ENCODE peak calls at places on chromosome 7, in seven cellular contexts. One of them, this sample, is unnamed.

GRCh38 chr7:28020302-28020940 is 160.2 kb downstream of the JAZF1 start:
- DNase-seq in heart right ventricle: peak; percentile 63
- DNase-seq in neuronal stem cell: peak; percentile 67
- DNase-seq in K562: peak; percentile 78
- DNase-seq in GM23338: peak; percentile 88
- DNase-seq in fibroblast of lung: peak; percentile 86
- DNase-seq in HCT116: peak; percentile 64
- DNase-seq in this sample: no peak

GRCh38 chr7:17434841-17435692 is 136.6 kb downstream of the AHR start:
- DNase-seq in GM23338: no peak
- DNase-seq in HCT116: no peak
- DNase-seq in fibroblast of lung: no peak
- DNase-seq in K562: no peak
- DNase-seq in neuronal stem cell: no peak
- DNase-seq in heart right ventricle: no peak
- DNase-seq in this sample: peak; percentile 71

GRCh38 chr7:135177021-135177696 is 6.7 kb upstream of the CYREN start:
- DNase-seq in fibroblast of lung: no peak
- DNase-seq in neuronal stem cell: no peak
- DNase-seq in HCT116: no peak
- DNase-seq in GM23338: peak; percentile 17
- DNase-seq in heart right ventricle: no peak
- DNase-seq in K562: no peak
- DNase-seq in this sample: no peak

GRCh38 chr7:2619120-2619519 is 12.7 kb upstream of the TTYH3 start:
- DNase-seq in GM23338: no peak
- DNase-seq in K562: no peak
- DNase-seq in neuronal stem cell: no peak
- DNase-seq in heart right ventricle: no peak
- DNase-seq in fibroblast of lung: peak; percentile 69
- DNase-seq in HCT116: no peak
- DNase-seq in this sample: no peak

GRCh38 chr7:80581472-80581871 is 57.0 kb upstream of the CD36 start:
- DNase-seq in fibroblast of lung: peak; percentile 69
- DNase-seq in neuronal stem cell: no peak
- DNase-seq in heart right ventricle: peak; percentile 57
- DNase-seq in GM23338: no peak
- DNase-seq in K562: no peak
- DNase-seq in HCT116: no peak
- DNase-seq in this sample: no peak

GRCh38 chr7:55247466-55247865 is 117.7 kb upstream of the LANCL2 start:
- DNase-seq in neuronal stem cell: no peak
- DNase-seq in GM23338: no peak
- DNase-seq in heart right ventricle: no peak
- DNase-seq in HCT116: no peak
- DNase-seq in K562: no peak
- DNase-seq in fibroblast of lung: peak; percentile 18
- DNase-seq in this sample: no peak

GRCh38 chr7:3233301-3233700 is 67.8 kb upstream of the SDK1 start:
- DNase-seq in neuronal stem cell: no peak
- DNase-seq in GM23338: no peak
- DNase-seq in heart right ventricle: no peak
- DNase-seq in K562: no peak
- DNase-seq in HCT116: no peak
- DNase-seq in fibroblast of lung: no peak
- DNase-seq in this sample: no peak

GRCh38 chr7:47901542-47901941 is 46.7 kb downstream of the PKD1L1 start:
- DNase-seq in HCT116: no peak
- DNase-seq in K562: no peak
- DNase-seq in heart right ventricle: no peak
- DNase-seq in fibroblast of lung: no peak
- DNase-seq in GM23338: no peak
- DNase-seq in neuronal stem cell: no peak
- DNase-seq in this sample: peak; percentile 6

GRCh38 chr7:83547526-83547925 is 101.4 kb downstream of the SEMA3E start:
- DNase-seq in GM23338: no peak
- DNase-seq in neuronal stem cell: no peak
- DNase-seq in fibroblast of lung: peak; percentile 46
- DNase-seq in HCT116: peak; percentile 6
- DNase-seq in K562: no peak
- DNase-seq in heart right ventricle: no peak
- DNase-seq in this sample: no peak

GRCh38 chr7:30069096-30069867 is 41.1 kb downstream of the PLEKHA8 start:
- DNase-seq in fibroblast of lung: no peak
- DNase-seq in K562: no peak
- DNase-seq in GM23338: no peak
- DNase-seq in HCT116: no peak
- DNase-seq in heart right ventricle: no peak
- DNase-seq in neuronal stem cell: no peak
- DNase-seq in this sample: no peak

GRCh38 chr7:55520426-55521140 is 51.7 kb downstream of the VOPP1 start:
- DNase-seq in neuronal stem cell: no peak
- DNase-seq in K562: no peak
- DNase-seq in HCT116: no peak
- DNase-seq in heart right ventricle: no peak
- DNase-seq in fibroblast of lung: no peak
- DNase-seq in GM23338: no peak
- DNase-seq in this sample: no peak

GRCh38 chr7:66348959-66349358 is 143.8 kb downstream of the TPST1 start:
- DNase-seq in neuronal stem cell: no peak
- DNase-seq in GM23338: no peak
- DNase-seq in HCT116: no peak
- DNase-seq in fibroblast of lung: no peak
- DNase-seq in K562: no peak
- DNase-seq in heart right ventricle: no peak
- DNase-seq in this sample: no peak

GRCh38 chr7:71165708-71166107 is 33.8 kb downstream of the GALNT17 start:
- DNase-seq in heart right ventricle: no peak
- DNase-seq in neuronal stem cell: no peak
- DNase-seq in HCT116: no peak
- DNase-seq in K562: peak; percentile 9
- DNase-seq in fibroblast of lung: no peak
- DNase-seq in GM23338: peak; percentile 72
- DNase-seq in this sample: no peak

GRCh38 chr7:91228327-91228726 is 35.9 kb upstream of the FZD1 start:
- DNase-seq in HCT116: no peak
- DNase-seq in K562: no peak
- DNase-seq in heart right ventricle: no peak
- DNase-seq in fibroblast of lung: peak; percentile 57
- DNase-seq in neuronal stem cell: no peak
- DNase-seq in GM23338: no peak
- DNase-seq in this sample: no peak

GRCh38 chr7:84070101-84070500 is 124.5 kb downstream of the SEMA3A start:
- DNase-seq in fibroblast of lung: no peak
- DNase-seq in neuronal stem cell: no peak
- DNase-seq in K562: no peak
- DNase-seq in heart right ventricle: no peak
- DNase-seq in GM23338: no peak
- DNase-seq in HCT116: no peak
- DNase-seq in this sample: no peak

GRCh38 chr7:141227454-141227853 is 153.6 kb downstream of the TMEM178B start:
- DNase-seq in GM23338: peak; percentile 31
- DNase-seq in neuronal stem cell: no peak
- DNase-seq in heart right ventricle: no peak
- DNase-seq in K562: no peak
- DNase-seq in fibroblast of lung: no peak
- DNase-seq in HCT116: no peak
- DNase-seq in this sample: no peak

GRCh38 chr7:118259115-118259514 is 34.6 kb downstream of the ANKRD7 start:
- DNase-seq in GM23338: no peak
- DNase-seq in fibroblast of lung: peak; percentile 8
- DNase-seq in neuronal stem cell: no peak
- DNase-seq in heart right ventricle: no peak
- DNase-seq in K562: no peak
- DNase-seq in HCT116: no peak
- DNase-seq in this sample: no peak

GRCh38 chr7:74612015-74612829 is 45.3 kb upstream of the GTF2I start:
- DNase-seq in GM23338: peak; percentile 45
- DNase-seq in K562: peak; percentile 54
- DNase-seq in heart right ventricle: no peak
- DNase-seq in fibroblast of lung: no peak
- DNase-seq in HCT116: no peak
- DNase-seq in neuronal stem cell: no peak
- DNase-seq in this sample: no peak

GRCh38 chr7:75945297-75946168 is 30.6 kb downstream of the POR start:
- DNase-seq in heart right ventricle: no peak
- DNase-seq in GM23338: no peak
- DNase-seq in fibroblast of lung: peak; percentile 53
- DNase-seq in HCT116: no peak
- DNase-seq in K562: peak; percentile 61
- DNase-seq in neuronal stem cell: no peak
- DNase-seq in this sample: no peak

GRCh38 chr7:93921607-93922446 is at the start of gene GNG11:
- DNase-seq in HCT116: no peak
- DNase-seq in GM23338: peak; percentile 77
- DNase-seq in heart right ventricle: peak; percentile 87
- DNase-seq in fibroblast of lung: peak; percentile 74
- DNase-seq in neuronal stem cell: peak; percentile 49
- DNase-seq in K562: peak; percentile 25
- DNase-seq in this sample: no peak

GRCh38 chr7:11604505-11604904 is 227.5 kb downstream of the THSD7A start:
- DNase-seq in GM23338: peak; percentile 42
- DNase-seq in HCT116: no peak
- DNase-seq in fibroblast of lung: no peak
- DNase-seq in neuronal stem cell: no peak
- DNase-seq in K562: no peak
- DNase-seq in heart right ventricle: no peak
- DNase-seq in this sample: no peak

GRCh38 chr7:7795736-7796135 is 77.3 kb upstream of the RPA3 start:
- DNase-seq in HCT116: peak; percentile 23
- DNase-seq in K562: no peak
- DNase-seq in neuronal stem cell: no peak
- DNase-seq in fibroblast of lung: peak; percentile 60
- DNase-seq in GM23338: no peak
- DNase-seq in heart right ventricle: no peak
- DNase-seq in this sample: peak; percentile 26

DNA sequence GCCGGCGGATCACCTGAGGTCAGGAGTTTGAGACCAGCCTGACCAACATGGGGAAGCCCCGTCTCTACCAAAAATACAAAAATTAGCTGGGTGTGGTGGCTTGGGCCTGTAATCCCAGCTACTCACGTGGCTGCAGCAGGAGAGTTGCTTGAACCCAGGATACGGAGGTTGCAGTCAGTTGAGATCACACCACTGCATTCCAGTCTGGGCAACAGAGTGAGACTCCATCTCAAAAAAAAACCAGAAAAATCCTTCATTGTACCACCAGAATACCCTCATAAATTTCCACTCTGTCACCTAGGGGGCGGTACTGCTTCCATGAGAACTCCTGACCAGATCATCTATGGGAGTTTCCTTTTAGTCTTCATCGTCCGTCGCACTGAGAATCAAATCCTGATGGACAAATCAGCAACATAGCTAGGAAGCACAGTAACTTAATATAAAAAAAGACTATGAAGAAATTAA is 225.8 kb upstream of the KLF14 start:
- DNase-seq in fibroblast of lung: peak; percentile 73
- DNase-seq in heart right ventricle: no peak
- DNase-seq in K562: peak; percentile 73
- DNase-seq in GM23338: peak; percentile 70
- DNase-seq in HCT116: peak; percentile 66
- DNase-seq in neuronal stem cell: no peak
- DNase-seq in this sample: no peak
- H3K4me3 ChIP-seq in fibroblast of lung: no peak overlapping the region
- H3K4me3 ChIP-seq in heart right ventricle: no peak overlapping the region
- H3K4me3 ChIP-seq in K562: no peak overlapping the region
- H3K4me3 ChIP-seq in GM23338: no peak overlapping the region
- H3K4me3 ChIP-seq in HCT116: peak overlapping the region; percentile 57
- H3K4me3 ChIP-seq in neuronal stem cell: no peak overlapping the region
- H3K4me3 ChIP-seq in this sample: no peak overlapping the region

GRCh38 chr7:158747408-158747807 is 42.8 kb upstream of the NCAPG2 start:
- DNase-seq in neuronal stem cell: no peak
- DNase-seq in fibroblast of lung: no peak
- DNase-seq in HCT116: no peak
- DNase-seq in heart right ventricle: no peak
- DNase-seq in GM23338: no peak
- DNase-seq in K562: no peak
- DNase-seq in this sample: no peak
- H3K36me3 ChIP-seq in neuronal stem cell: peaks cover 32% of the 10 kb centered on the region
- H3K36me3 ChIP-seq in fibroblast of lung: peaks cover 4% of the 10 kb centered on the region
- H3K36me3 ChIP-seq in HCT116: peaks cover 18% of the 10 kb centered on the region
- H3K36me3 ChIP-seq in heart right ventricle: peaks cover 90% of the 10 kb centered on the region
- H3K36me3 ChIP-seq in GM23338: peaks cover 8% of the 10 kb centered on the region
- H3K36me3 ChIP-seq in K562: peaks cover 71% of the 10 kb centered on the region
- H3K36me3 ChIP-seq in this sample: peaks cover 13% of the 10 kb centered on the region

DNA sequence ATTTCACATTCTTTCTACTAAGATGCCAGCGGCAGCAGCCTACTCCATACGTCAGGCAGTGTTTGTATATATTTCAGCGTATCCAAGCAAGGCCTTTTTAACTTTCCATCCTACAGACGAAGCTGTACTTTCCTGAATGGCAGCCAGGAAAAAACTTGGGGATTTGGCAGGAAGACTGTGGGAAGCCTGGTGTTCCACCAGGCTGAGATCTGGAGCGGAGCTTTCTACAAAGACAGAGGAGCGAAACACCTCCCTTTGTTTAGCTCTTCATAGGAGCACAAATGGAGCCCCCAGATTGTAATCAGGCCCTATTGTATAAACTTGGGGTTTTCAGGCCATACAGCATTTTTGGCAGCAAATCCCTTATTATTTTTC is 143.8 kb downstream of the TES start:
- DNase-seq in GM23338: no peak
- DNase-seq in K562: no peak
- DNase-seq in HCT116: no peak
- DNase-seq in neuronal stem cell: no peak
- DNase-seq in fibroblast of lung: peak; percentile 97
- DNase-seq in heart right ventricle: peak; percentile 88
- DNase-seq in this sample: no peak
- H3K4me3 ChIP-seq in GM23338: no peak overlapping the region
- H3K4me3 ChIP-seq in K562: no peak overlapping the region
- H3K4me3 ChIP-seq in HCT116: no peak overlapping the region
- H3K4me3 ChIP-seq in neuronal stem cell: no peak overlapping the region
- H3K4me3 ChIP-seq in fibroblast of lung: no peak overlapping the region
- H3K4me3 ChIP-seq in heart right ventricle: no peak overlapping the region
- H3K4me3 ChIP-seq in this sample: no peak overlapping the region

DNA sequence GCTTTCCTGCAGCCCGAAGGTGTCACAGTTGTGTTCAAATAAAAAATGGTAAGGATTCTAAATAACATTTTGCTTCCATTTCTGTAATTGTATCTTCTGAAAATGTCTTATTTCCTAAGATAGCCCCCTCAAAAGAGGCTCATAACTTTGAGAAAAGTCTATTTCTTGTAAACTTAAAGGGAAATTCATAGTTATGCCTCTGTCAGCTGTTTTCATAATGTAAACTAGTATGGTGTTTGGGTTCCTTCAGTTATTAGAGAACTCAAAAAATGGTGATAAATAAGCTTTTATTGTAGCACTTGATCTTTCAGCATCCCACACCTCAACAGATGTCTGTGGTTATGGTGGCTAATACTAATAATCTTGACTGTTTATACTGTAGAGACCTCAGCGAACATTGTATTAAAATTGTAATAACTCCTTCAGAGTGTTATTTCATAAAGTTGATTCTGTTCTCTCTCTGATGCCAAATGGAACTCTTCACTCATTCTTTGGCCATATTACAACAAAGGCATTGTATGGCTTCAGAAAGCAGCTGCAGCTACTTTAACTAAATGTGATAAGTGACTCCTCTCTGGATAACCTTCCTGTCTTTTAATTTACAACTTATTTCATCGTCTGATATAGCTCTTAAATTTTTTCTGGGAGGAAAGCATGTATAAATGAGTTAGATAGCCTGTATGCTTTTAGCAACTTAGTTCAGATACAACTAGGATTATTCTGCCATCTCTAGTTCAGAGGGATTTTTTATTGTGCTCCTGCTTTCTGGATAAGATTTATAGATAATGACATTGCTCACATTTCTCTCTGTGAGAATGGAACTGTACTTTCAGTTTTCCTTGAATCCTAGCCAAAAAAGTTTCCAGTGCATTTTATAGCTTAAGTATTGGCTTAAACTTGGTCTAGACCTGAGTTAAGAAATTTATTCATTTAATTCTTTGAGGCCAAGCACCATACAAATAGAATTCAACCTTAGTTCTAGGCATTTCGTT is 57.4 kb downstream of the KLHDC10 start:
- DNase-seq in neuronal stem cell: no peak
- DNase-seq in heart right ventricle: no peak
- DNase-seq in HCT116: no peak
- DNase-seq in K562: no peak
- DNase-seq in fibroblast of lung: peak; percentile 52
- DNase-seq in GM23338: no peak
- DNase-seq in this sample: peak; percentile 24
- H3K36me3 ChIP-seq in neuronal stem cell: peaks cover 91% of the 10 kb centered on the region
- H3K36me3 ChIP-seq in heart right ventricle: peaks cover 95% of the 10 kb centered on the region
- H3K36me3 ChIP-seq in HCT116: peaks cover 25% of the 10 kb centered on the region
- H3K36me3 ChIP-seq in K562: peaks cover 86% of the 10 kb centered on the region
- H3K36me3 ChIP-seq in fibroblast of lung: peaks cover 4% of the 10 kb centered on the region
- H3K36me3 ChIP-seq in GM23338: peaks cover 4% of the 10 kb centered on the region
- H3K36me3 ChIP-seq in this sample: peaks cover 8% of the 10 kb centered on the region